ENCODE peak calls at places on chromosomes 3 and 15, in five cellular contexts. One of them, this sample, is unnamed.

GRCh38 chr15:33910741-33911140 is 57.6 kb upstream of the CHRM5 start:
- DNase-seq in HuH-7: no peak
- DNase-seq in activated T-cell treated with anti-CD3 and anti-CD28 coated beads, Interleukin-2, amount 50 U/mL, for 1 hour: no peak
- DNase-seq in progenitor cell of endocrine pancreas: no peak
- DNase-seq in COLO829: no peak
- DNase-seq in this sample: no peak

GRCh38 chr15:58583171-58583908 is 151.5 kb downstream of the LIPC start:
- DNase-seq in COLO829: no peak
- DNase-seq in HuH-7: no peak
- DNase-seq in activated T-cell treated with anti-CD3 and anti-CD28 coated beads, Interleukin-2, amount 50 U/mL, for 1 hour: no peak
- DNase-seq in progenitor cell of endocrine pancreas: no peak
- DNase-seq in this sample: no peak

GRCh38 chr3:13189639-13190375 is 116.6 kb upstream of the IQSEC1 start:
- DNase-seq in HuH-7: no peak
- DNase-seq in COLO829: no peak
- DNase-seq in activated T-cell treated with anti-CD3 and anti-CD28 coated beads, Interleukin-2, amount 50 U/mL, for 1 hour: no peak
- DNase-seq in progenitor cell of endocrine pancreas: no peak
- DNase-seq in this sample: no peak

GRCh38 chr3:194101592-194102432 is 34.1 kb upstream of the HES1 start:
- DNase-seq in COLO829: no peak
- DNase-seq in activated T-cell treated with anti-CD3 and anti-CD28 coated beads, Interleukin-2, amount 50 U/mL, for 1 hour: no peak
- DNase-seq in HuH-7: no peak
- DNase-seq in progenitor cell of endocrine pancreas: no peak
- DNase-seq in this sample: no peak

GRCh38 chr15:63729115-63729884 is 104.4 kb downstream of the HERC1 start:
- DNase-seq in activated T-cell treated with anti-CD3 and anti-CD28 coated beads, Interleukin-2, amount 50 U/mL, for 1 hour: no peak
- DNase-seq in HuH-7: no peak
- DNase-seq in progenitor cell of endocrine pancreas: no peak
- DNase-seq in COLO829: no peak
- DNase-seq in this sample: no peak

GRCh38 chr15:75043509-75044257 is 20.3 kb downstream of the PPCDC start:
- DNase-seq in progenitor cell of endocrine pancreas: no peak
- DNase-seq in COLO829: peak
- DNase-seq in HuH-7: peak
- DNase-seq in activated T-cell treated with anti-CD3 and anti-CD28 coated beads, Interleukin-2, amount 50 U/mL, for 1 hour: no peak
- DNase-seq in this sample: no peak

GRCh38 chr3:136787226-136787793 is 31.6 kb upstream of the SLC35G2 start:
- DNase-seq in activated T-cell treated with anti-CD3 and anti-CD28 coated beads, Interleukin-2, amount 50 U/mL, for 1 hour: no peak
- DNase-seq in progenitor cell of endocrine pancreas: no peak
- DNase-seq in HuH-7: no peak
- DNase-seq in COLO829: no peak
- DNase-seq in this sample: no peak

GRCh38 chr3:102449341-102449740 is 14.5 kb downstream of the ZPLD1 start:
- DNase-seq in HuH-7: no peak
- DNase-seq in activated T-cell treated with anti-CD3 and anti-CD28 coated beads, Interleukin-2, amount 50 U/mL, for 1 hour: no peak
- DNase-seq in progenitor cell of endocrine pancreas: no peak
- DNase-seq in COLO829: peak
- DNase-seq in this sample: no peak

GRCh38 chr3:177294221-177294620 is 96.9 kb upstream of the TBL1XR1 start:
- DNase-seq in COLO829: no peak
- DNase-seq in HuH-7: no peak
- DNase-seq in progenitor cell of endocrine pancreas: no peak
- DNase-seq in activated T-cell treated with anti-CD3 and anti-CD28 coated beads, Interleukin-2, amount 50 U/mL, for 1 hour: no peak
- DNase-seq in this sample: no peak

GRCh38 chr3:54157860-54158259 is 35.5 kb downstream of the CACNA2D3 start:
- DNase-seq in COLO829: no peak
- DNase-seq in progenitor cell of endocrine pancreas: no peak
- DNase-seq in activated T-cell treated with anti-CD3 and anti-CD28 coated beads, Interleukin-2, amount 50 U/mL, for 1 hour: no peak
- DNase-seq in HuH-7: no peak
- DNase-seq in this sample: no peak

GRCh38 chr15:64619880-64620839 is 155.2 kb downstream of the RBPMS2 start:
- DNase-seq in activated T-cell treated with anti-CD3 and anti-CD28 coated beads, Interleukin-2, amount 50 U/mL, for 1 hour: no peak
- DNase-seq in HuH-7: no peak
- DNase-seq in progenitor cell of endocrine pancreas: no peak
- DNase-seq in COLO829: no peak
- DNase-seq in this sample: no peak

GRCh38 chr3:10620833-10621082 is 115.4 kb upstream of the ATP2B2 start:
- DNase-seq in activated T-cell treated with anti-CD3 and anti-CD28 coated beads, Interleukin-2, amount 50 U/mL, for 1 hour: no peak
- DNase-seq in COLO829: no peak
- DNase-seq in progenitor cell of endocrine pancreas: no peak
- DNase-seq in HuH-7: no peak
- DNase-seq in this sample: no peak

GRCh38 chr3:127158614-127159221 is 34.2 kb upstream of the PRR23E start:
- DNase-seq in COLO829: peak
- DNase-seq in HuH-7: peak
- DNase-seq in activated T-cell treated with anti-CD3 and anti-CD28 coated beads, Interleukin-2, amount 50 U/mL, for 1 hour: no peak
- DNase-seq in progenitor cell of endocrine pancreas: peak
- DNase-seq in this sample: no peak

GRCh38 chr15:67805008-67805681 is 20.2 kb upstream of the SKOR1 start:
- DNase-seq in activated T-cell treated with anti-CD3 and anti-CD28 coated beads, Interleukin-2, amount 50 U/mL, for 1 hour: no peak
- DNase-seq in HuH-7: no peak
- DNase-seq in COLO829: no peak
- DNase-seq in progenitor cell of endocrine pancreas: no peak
- DNase-seq in this sample: no peak

GRCh38 chr3:6809349-6809748 is 51.6 kb upstream of the GRM7 start:
- DNase-seq in COLO829: no peak
- DNase-seq in progenitor cell of endocrine pancreas: no peak
- DNase-seq in HuH-7: no peak
- DNase-seq in activated T-cell treated with anti-CD3 and anti-CD28 coated beads, Interleukin-2, amount 50 U/mL, for 1 hour: no peak
- DNase-seq in this sample: no peak

GRCh38 chr3:188400494-188401243 is 246.7 kb downstream of the LPP start:
- DNase-seq in HuH-7: no peak
- DNase-seq in COLO829: no peak
- DNase-seq in progenitor cell of endocrine pancreas: no peak
- DNase-seq in activated T-cell treated with anti-CD3 and anti-CD28 coated beads, Interleukin-2, amount 50 U/mL, for 1 hour: no peak
- DNase-seq in this sample: no peak

GRCh38 chr15:90165157-90165556 is 36.0 kb upstream of the SEMA4B start:
- DNase-seq in HuH-7: no peak
- DNase-seq in progenitor cell of endocrine pancreas: no peak
- DNase-seq in COLO829: no peak
- DNase-seq in activated T-cell treated with anti-CD3 and anti-CD28 coated beads, Interleukin-2, amount 50 U/mL, for 1 hour: no peak
- DNase-seq in this sample: no peak

GRCh38 chr15:45847645-45848044 is 212.8 kb downstream of the SQOR start:
- DNase-seq in progenitor cell of endocrine pancreas: no peak
- DNase-seq in HuH-7: no peak
- DNase-seq in COLO829: no peak
- DNase-seq in activated T-cell treated with anti-CD3 and anti-CD28 coated beads, Interleukin-2, amount 50 U/mL, for 1 hour: no peak
- DNase-seq in this sample: no peak

GRCh38 chr15:92650256-92650655 is 5.3 kb downstream of the FAM174B start:
- DNase-seq in HuH-7: no peak
- DNase-seq in COLO829: no peak
- DNase-seq in activated T-cell treated with anti-CD3 and anti-CD28 coated beads, Interleukin-2, amount 50 U/mL, for 1 hour: no peak
- DNase-seq in progenitor cell of endocrine pancreas: no peak
- DNase-seq in this sample: peak

GRCh38 chr3:158679547-158680000 is 7.1 kb upstream of the LXN start:
- DNase-seq in progenitor cell of endocrine pancreas: no peak
- DNase-seq in COLO829: peak
- DNase-seq in HuH-7: no peak
- DNase-seq in activated T-cell treated with anti-CD3 and anti-CD28 coated beads, Interleukin-2, amount 50 U/mL, for 1 hour: no peak
- DNase-seq in this sample: no peak

GRCh38 chr3:63351159-63352007 is 73.3 kb downstream of the SYNPR start:
- DNase-seq in progenitor cell of endocrine pancreas: no peak
- DNase-seq in COLO829: peak
- DNase-seq in activated T-cell treated with anti-CD3 and anti-CD28 coated beads, Interleukin-2, amount 50 U/mL, for 1 hour: no peak
- DNase-seq in HuH-7: peak
- DNase-seq in this sample: no peak

GRCh38 chr3:28575748-28576589 is 227.3 kb upstream of the AZI2 start:
- DNase-seq in activated T-cell treated with anti-CD3 and anti-CD28 coated beads, Interleukin-2, amount 50 U/mL, for 1 hour: no peak
- DNase-seq in HuH-7: no peak
- DNase-seq in progenitor cell of endocrine pancreas: peak
- DNase-seq in COLO829: no peak
- DNase-seq in this sample: peak

GRCh38 chr3:48636149-48636548 is 888 bp upstream of the SLC26A6 start:
- DNase-seq in COLO829: peak
- DNase-seq in activated T-cell treated with anti-CD3 and anti-CD28 coated beads, Interleukin-2, amount 50 U/mL, for 1 hour: no peak
- DNase-seq in progenitor cell of endocrine pancreas: no peak
- DNase-seq in HuH-7: no peak
- DNase-seq in this sample: no peak

GRCh38 chr3:122092460-122093165 is 37.5 kb downstream of the CD86 start:
- DNase-seq in HuH-7: peak
- DNase-seq in activated T-cell treated with anti-CD3 and anti-CD28 coated beads, Interleukin-2, amount 50 U/mL, for 1 hour: no peak
- DNase-seq in progenitor cell of endocrine pancreas: no peak
- DNase-seq in COLO829: peak
- DNase-seq in this sample: no peak

GRCh38 chr15:101078669-101079323 is 159.6 kb downstream of the LRRK1 start:
- DNase-seq in HuH-7: no peak
- DNase-seq in COLO829: no peak
- DNase-seq in activated T-cell treated with anti-CD3 and anti-CD28 coated beads, Interleukin-2, amount 50 U/mL, for 1 hour: no peak
- DNase-seq in progenitor cell of endocrine pancreas: no peak
- DNase-seq in this sample: no peak

GRCh38 chr3:139299261-139300132 is 44.3 kb upstream of the MRPS22 start:
- DNase-seq in HuH-7: no peak
- DNase-seq in progenitor cell of endocrine pancreas: no peak
- DNase-seq in COLO829: no peak
- DNase-seq in activated T-cell treated with anti-CD3 and anti-CD28 coated beads, Interleukin-2, amount 50 U/mL, for 1 hour: no peak
- DNase-seq in this sample: no peak

GRCh38 chr3:62361824-62362223 is 11.5 kb downstream of the FEZF2 start:
- DNase-seq in HuH-7: no peak
- DNase-seq in progenitor cell of endocrine pancreas: no peak
- DNase-seq in COLO829: no peak
- DNase-seq in activated T-cell treated with anti-CD3 and anti-CD28 coated beads, Interleukin-2, amount 50 U/mL, for 1 hour: no peak
- DNase-seq in this sample: no peak

GRCh38 chr3:13193320-13194284 is 120.4 kb upstream of the IQSEC1 start:
- DNase-seq in COLO829: no peak
- DNase-seq in HuH-7: no peak
- DNase-seq in progenitor cell of endocrine pancreas: no peak
- DNase-seq in activated T-cell treated with anti-CD3 and anti-CD28 coated beads, Interleukin-2, amount 50 U/mL, for 1 hour: no peak
- DNase-seq in this sample: no peak

GRCh38 chr3:195580733-195581443 is 2.9 kb downstream of the APOD start:
- DNase-seq in COLO829: peak
- DNase-seq in progenitor cell of endocrine pancreas: no peak
- DNase-seq in activated T-cell treated with anti-CD3 and anti-CD28 coated beads, Interleukin-2, amount 50 U/mL, for 1 hour: no peak
- DNase-seq in HuH-7: no peak
- DNase-seq in this sample: no peak

GRCh38 chr3:164852866-164853265 is 225.4 kb downstream of the SI start:
- DNase-seq in HuH-7: peak
- DNase-seq in COLO829: no peak
- DNase-seq in activated T-cell treated with anti-CD3 and anti-CD28 coated beads, Interleukin-2, amount 50 U/mL, for 1 hour: no peak
- DNase-seq in progenitor cell of endocrine pancreas: no peak
- DNase-seq in this sample: no peak

This sample was measured in HAP-1.